ENCODE peak calls at places on chromosomes 1 and 21, in six cellular contexts. One of them, this sample, is unnamed.

GRCh38 chr1:2255420-2256369 is 27.6 kb downstream of the SKI start:
- DNase-seq in iPS-NIHi11: no peak
- DNase-seq in choroid plexus epithelial cell: peak; percentile 68
- DNase-seq in body of pancreas: no peak
- DNase-seq in right atrium auricular region: no peak
- DNase-seq in cardiac fibroblast: peak; percentile 73
- DNase-seq in this sample: peak; percentile 76

GRCh38 chr1:162578071-162578705 is 16.7 kb downstream of the UAP1 start:
- DNase-seq in iPS-NIHi11: no peak
- DNase-seq in choroid plexus epithelial cell: peak; percentile 40
- DNase-seq in body of pancreas: no peak
- DNase-seq in right atrium auricular region: no peak
- DNase-seq in cardiac fibroblast: no peak
- DNase-seq in this sample: no peak

GRCh38 chr1:177838910-177839309 is 130.9 kb downstream of the SEC16B start:
- DNase-seq in iPS-NIHi11: no peak
- DNase-seq in choroid plexus epithelial cell: no peak
- DNase-seq in body of pancreas: no peak
- DNase-seq in right atrium auricular region: no peak
- DNase-seq in cardiac fibroblast: no peak
- DNase-seq in this sample: no peak

GRCh38 chr1:96722161-96722908 is 751 bp downstream of the PTBP2 start:
- DNase-seq in iPS-NIHi11: peak; percentile 74
- DNase-seq in choroid plexus epithelial cell: peak; percentile 67
- DNase-seq in body of pancreas: peak; percentile 55
- DNase-seq in right atrium auricular region: peak; percentile 68
- DNase-seq in cardiac fibroblast: peak; percentile 80
- DNase-seq in this sample: peak; percentile 49

GRCh38 chr1:28456078-28456477 is 49.8 kb upstream of the RCC1 start:
- DNase-seq in iPS-NIHi11: no peak
- DNase-seq in choroid plexus epithelial cell: peak; percentile 90
- DNase-seq in body of pancreas: no peak
- DNase-seq in right atrium auricular region: no peak
- DNase-seq in cardiac fibroblast: peak; percentile 82
- DNase-seq in this sample: peak; percentile 50

GRCh38 chr21:37259426-37259825 is 7.7 kb downstream of the VPS26C start:
- DNase-seq in iPS-NIHi11: no peak
- DNase-seq in choroid plexus epithelial cell: no peak
- DNase-seq in body of pancreas: no peak
- DNase-seq in right atrium auricular region: no peak
- DNase-seq in cardiac fibroblast: no peak
- DNase-seq in this sample: no peak

GRCh38 chr21:29335720-29336119 is 37.0 kb downstream of the BACH1 start:
- DNase-seq in iPS-NIHi11: no peak
- DNase-seq in choroid plexus epithelial cell: peak; percentile 56
- DNase-seq in body of pancreas: no peak
- DNase-seq in right atrium auricular region: no peak
- DNase-seq in cardiac fibroblast: peak; percentile 39
- DNase-seq in this sample: no peak

GRCh38 chr1:188006354-188006753 is 1177.6 kb downstream of the PLA2G4A start:
- DNase-seq in iPS-NIHi11: no peak
- DNase-seq in choroid plexus epithelial cell: no peak
- DNase-seq in body of pancreas: no peak
- DNase-seq in right atrium auricular region: no peak
- DNase-seq in cardiac fibroblast: no peak
- DNase-seq in this sample: no peak

GRCh38 chr1:218817747-218818146 is 355.9 kb upstream of the LYPLAL1 start:
- DNase-seq in iPS-NIHi11: no peak
- DNase-seq in choroid plexus epithelial cell: peak; percentile 67
- DNase-seq in body of pancreas: no peak
- DNase-seq in right atrium auricular region: no peak
- DNase-seq in cardiac fibroblast: peak; percentile 13
- DNase-seq in this sample: no peak